ENCODE peak calls at places on chromosomes 2 and 18, in ten cellular contexts. U is naive thymus-derived CD4-positive, alpha-beta T cell; M is PC-3; W is AG04450; T is left lung; P is GM23248; E is effector memory CD4-positive, alpha-beta T cell; L is heart right ventricle; H is SK-N-SH; I is adrenal gland. G is an unnamed sample.

GRCh38 chr2:26561918-26562810 is 79.0 kb downstream of the CIB4 start:
- DNase-seq in U (peak), M (no peak), W (no peak), T (peak), P (peak), E (no peak), L (peak), H (peak), I (peak), G (no peak)

GRCh38 chr2:160932960-160933359 is 227.3 kb upstream of the TANK start:
- DNase-seq in U (no peak), M (peak), W (peak), T (no peak), P (peak), E (no peak), L (no peak), H (no peak), I (no peak), G (no peak)

GRCh38 chr2:38750011-38750792 is 959 bp downstream of the SRSF7 start:
- DNase-seq in U (peak), M (peak), W (no peak), T (peak), P (peak), E (no peak), L (peak), H (peak), I (peak), G (peak)

GRCh38 chr2:151367571-151367970 is 10.2 kb downstream of the TNFAIP6 start:
- DNase-seq in U (no peak), M (no peak), W (no peak), T (no peak), P (no peak), E (no peak), L (no peak), H (no peak), I (no peak), G (no peak)

GRCh38 chr2:74891136-74891764 is 57.3 kb downstream of the HK2 start:
- DNase-seq in U (no peak), M (no peak), W (no peak), T (no peak), P (no peak), E (no peak), L (no peak), H (no peak), I (no peak), G (no peak)

GRCh38 chr2:216477283-216478035 is 21.2 kb upstream of the RPL37A start:
- DNase-seq in U (no peak), M (no peak), W (no peak), T (no peak), P (peak), E (no peak), L (no peak), H (no peak), I (no peak), G (no peak)

GRCh38 chr2:135633582-135633981 is 102.3 kb downstream of the R3HDM1 start:
- DNase-seq in U (no peak), M (no peak), W (no peak), T (no peak), P (no peak), E (no peak), L (no peak), H (no peak), I (no peak), G (no peak)

GRCh38 chr2:107685587-107685986 is 141.1 kb upstream of the RGPD4 start:
- DNase-seq in U (no peak), M (no peak), W (no peak), T (no peak), P (no peak), E (no peak), L (no peak), H (no peak), I (no peak), G (no peak)

GRCh38 chr18:26335139-26335933 is 109.1 kb downstream of the TAF4B start:
- DNase-seq in U (no peak), M (no peak), W (no peak), T (no peak), P (peak), E (no peak), L (no peak), H (peak), I (peak), G (no peak)

GRCh38 chr2:200482194-200482593 is 27.7 kb downstream of the KCTD18 start:
- DNase-seq in U (no peak), M (no peak), W (no peak), T (no peak), P (no peak), E (no peak), L (no peak), H (peak), I (no peak), G (no peak)

GRCh38 chr18:75173125-75173432 is 35.9 kb downstream of the PTGR3 start:
- DNase-seq in U (peak), M (peak), W (no peak), T (no peak), P (no peak), E (no peak), L (no peak), H (no peak), I (no peak), G (no peak)

GRCh38 chr18:63430526-63430925 is 8.2 kb upstream of the VPS4B start:
- DNase-seq in U (no peak), M (no peak), W (no peak), T (no peak), P (no peak), E (no peak), L (no peak), H (no peak), I (no peak), G (no peak)

GRCh38 chr2:64716569-64716968 is 62.9 kb upstream of the SERTAD2 start:
- DNase-seq in U (no peak), M (no peak), W (no peak), T (no peak), P (no peak), E (no peak), L (no peak), H (no peak), I (no peak), G (no peak)

GRCh38 chr2:190221438-190221837 is 98.2 kb downstream of the HIBCH start:
- DNase-seq in U (no peak), M (no peak), W (no peak), T (no peak), P (no peak), E (no peak), L (no peak), H (no peak), I (no peak), G (no peak)

GRCh38 chr2:95353055-95353575 is 49.4 kb upstream of the FAHD2A start:
- DNase-seq in U (no peak), M (no peak), W (no peak), T (peak), P (no peak), E (no peak), L (no peak), H (no peak), I (no peak), G (no peak)

GRCh38 chr18:5475252-5475651 is 68.5 kb downstream of the EPB41L3 start:
- DNase-seq in U (no peak), M (no peak), W (no peak), T (no peak), P (no peak), E (no peak), L (no peak), H (no peak), I (no peak), G (no peak)

GRCh38 chr2:169014780-169015179 is 16.3 kb downstream of the ABCB11 start:
- DNase-seq in U (no peak), M (no peak), W (no peak), T (no peak), P (no peak), E (no peak), L (no peak), H (no peak), I (no peak), G (no peak)

GRCh38 chr2:149732730-149733290 is 145.2 kb upstream of the MMADHC start:
- DNase-seq in U (no peak), M (no peak), W (no peak), T (no peak), P (no peak), E (no peak), L (no peak), H (no peak), I (no peak), G (no peak)

GRCh38 chr2:29269095-29270090 is 154.2 kb downstream of the CLIP4 start:
- DNase-seq in U (no peak), M (no peak), W (no peak), T (no peak), P (no peak), E (no peak), L (no peak), H (no peak), I (no peak), G (no peak)

GRCh38 chr18:50143891-50144290 is 51.1 kb downstream of the MYO5B start:
- DNase-seq in U (no peak), M (peak), W (no peak), T (no peak), P (no peak), E (no peak), L (no peak), H (no peak), I (no peak), G (no peak)

GRCh38 chr2:160389875-160390274 is 103.7 kb downstream of the RBMS1 start:
- DNase-seq in U (no peak), M (no peak), W (no peak), T (no peak), P (peak), E (no peak), L (no peak), H (no peak), I (no peak), G (no peak)

GRCh38 chr2:220775856-220776467 is 796.1 kb downstream of the EPHA4 start:
- DNase-seq in U (no peak), M (peak), W (no peak), T (no peak), P (peak), E (no peak), L (no peak), H (no peak), I (no peak), G (no peak)

GRCh38 chr2:151959203-151959602 is 131.0 kb upstream of the ARL5A start:
- DNase-seq in U (no peak), M (no peak), W (no peak), T (no peak), P (no peak), E (no peak), L (no peak), H (no peak), I (no peak), G (no peak)

GRCh38 chr18:37649930-37650329 is 84.3 kb upstream of the CELF4 start:
- DNase-seq in U (no peak), M (no peak), W (no peak), T (no peak), P (no peak), E (no peak), L (no peak), H (no peak), I (no peak), G (no peak)

GRCh38 chr2:71702071-71702970 is 249.0 kb downstream of the DYSF start:
- DNase-seq in U (no peak), M (no peak), W (no peak), T (peak), P (no peak), E (no peak), L (no peak), H (no peak), I (no peak), G (no peak)

GRCh38 chr2:196174424-196174823 is 3.0 kb upstream of the STK17B start:
- DNase-seq in U (no peak), M (no peak), W (no peak), T (no peak), P (no peak), E (no peak), L (no peak), H (no peak), I (no peak), G (no peak)

GRCh38 chr18:47095810-47096209 is 54.5 kb downstream of the HDHD2 start:
- DNase-seq in U (no peak), M (no peak), W (no peak), T (no peak), P (no peak), E (no peak), L (no peak), H (no peak), I (no peak), G (no peak)

GRCh38 chr2:124250433-124250832 is 225.3 kb downstream of the CNTNAP5 start:
- DNase-seq in U (no peak), M (no peak), W (no peak), T (no peak), P (no peak), E (no peak), L (no peak), H (no peak), I (no peak), G (no peak)

GRCh38 chr18:69968073-69968472 is 20.4 kb upstream of the CD226 start:
- DNase-seq in U (peak), M (no peak), W (no peak), T (no peak), P (no peak), E (no peak), L (no peak), H (peak), I (no peak), G (no peak)

GRCh38 chr2:29663266-29663665 is 258.1 kb downstream of the ALK start:
- DNase-seq in U (no peak), M (peak), W (no peak), T (no peak), P (peak), E (no peak), L (no peak), H (no peak), I (no peak), G (no peak)

GRCh38 chr2:165868211-165868610 is 74.2 kb upstream of the GALNT3 start:
- DNase-seq in U (no peak), M (no peak), W (no peak), T (no peak), P (peak), E (no peak), L (no peak), H (peak), I (no peak), G (no peak)

GRCh38 chr2:169095631-169096105 is 26.3 kb downstream of the DHRS9 start:
- DNase-seq in U (no peak), M (peak), W (peak), T (no peak), P (peak), E (no peak), L (no peak), H (no peak), I (no peak), G (no peak)

GRCh38 chr2:37764739-37765138 is 93.3 kb upstream of the CDC42EP3 start:
- DNase-seq in U (no peak), M (peak), W (no peak), T (no peak), P (no peak), E (no peak), L (no peak), H (no peak), I (no peak), G (no peak)

GRCh38 chr2:234677758-234678538 is 181.1 kb upstream of the ARL4C start:
- DNase-seq in U (no peak), M (peak), W (no peak), T (no peak), P (peak), E (no peak), L (no peak), H (no peak), I (no peak), G (no peak)

GRCh38 chr2:8021942-8022341 is 659.9 kb upstream of the ID2 start:
- DNase-seq in U (no peak), M (no peak), W (no peak), T (no peak), P (no peak), E (no peak), L (no peak), H (no peak), I (no peak), G (no peak)

GRCh38 chr2:8019934-8020333 is 661.9 kb upstream of the ID2 start:
- DNase-seq in U (no peak), M (no peak), W (no peak), T (no peak), P (no peak), E (no peak), L (no peak), H (no peak), I (no peak), G (no peak)

GRCh38 chr2:8024506-8024905 is 657.4 kb upstream of the ID2 start:
- DNase-seq in U (no peak), M (no peak), W (no peak), T (no peak), P (no peak), E (no peak), L (no peak), H (no peak), I (no peak), G (no peak)

GRCh38 chr2:8026381-8026780 is 655.5 kb upstream of the ID2 start:
- DNase-seq in U (no peak), M (no peak), W (no peak), T (no peak), P (no peak), E (no peak), L (no peak), H (no peak), I (no peak), G (no peak)

DNA sequence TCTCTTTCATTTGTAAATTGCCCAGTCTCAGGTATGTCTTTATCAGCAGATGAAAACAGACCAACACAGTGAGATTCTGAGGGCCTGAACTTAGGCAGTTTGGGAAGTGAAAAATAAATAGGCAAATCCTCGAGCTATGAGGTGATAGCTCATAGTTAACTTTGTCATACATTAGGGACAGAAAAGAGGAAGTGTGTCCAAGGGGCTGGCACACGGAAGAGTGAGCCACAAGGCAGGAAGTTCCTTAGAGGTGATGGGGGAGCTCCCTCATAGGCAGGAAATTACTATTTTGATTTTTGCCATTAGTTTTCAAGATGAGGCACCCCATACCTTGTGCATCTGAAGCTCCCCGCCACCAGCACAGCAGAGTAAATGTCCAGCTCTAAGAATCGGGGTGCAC is 658.6 kb upstream of the ID2 start:
- DNase-seq in U (no peak), M (no peak), W (no peak), T (no peak), P (no peak), E (no peak), L (no peak), H (no peak), I (no peak), G (no peak)
- H3K27ac ChIP-seq in U (no peak), M (no peak), W (no peak), T (no peak), P (no peak), E (no peak), L (no peak), H (no peak), I (no peak), G (no peak)

GRCh38 chr18:44916429-44917183 is 235.9 kb downstream of the SETBP1 start:
- DNase-seq in U (no peak), M (peak), W (no peak), T (no peak), P (peak), E (no peak), L (no peak), H (no peak), I (no peak), G (no peak)

GRCh38 chr18:44914028-44914427 is 233.3 kb downstream of the SETBP1 start:
- DNase-seq in U (no peak), M (no peak), W (no peak), T (no peak), P (no peak), E (no peak), L (no peak), H (no peak), I (no peak), G (no peak)

GRCh38 chr18:44917184-44917864 is 236.6 kb downstream of the SETBP1 start:
- DNase-seq in U (no peak), M (peak), W (no peak), T (no peak), P (peak), E (no peak), L (no peak), H (no peak), I (no peak), G (peak)

GRCh38 chr18:44915213-44915612 is 234.5 kb downstream of the SETBP1 start:
- DNase-seq in U (no peak), M (peak), W (no peak), T (no peak), P (peak), E (no peak), L (no peak), H (no peak), I (no peak), G (no peak)

GRCh38 chr18:44915661-44916060 is 235.0 kb downstream of the SETBP1 start:
- DNase-seq in U (no peak), M (no peak), W (no peak), T (no peak), P (peak), E (no peak), L (no peak), H (no peak), I (no peak), G (no peak)
- H3K27ac ChIP-seq in U (no peak), M (peak), W (no peak), T (no peak), P (no peak), E (no peak), L (no peak), H (no peak), I (no peak), G (no peak)

GRCh38 chr2:19126281-19126680 is 232.1 kb downstream of the OSR1 start:
- DNase-seq in U (no peak), M (no peak), W (no peak), T (no peak), P (no peak), E (no peak), L (no peak), H (no peak), I (no peak), G (no peak)
- H3K27ac ChIP-seq in U (no peak), M (no peak), W (no peak), T (no peak), P (no peak), E (no peak), L (no peak), H (no peak), I (no peak), G (no peak)

GRCh38 chr2:217935901-217936684 is 66.7 kb downstream of the TNS1 start:
- DNase-seq in U (no peak), M (no peak), W (no peak), T (no peak), P (peak), E (no peak), L (no peak), H (no peak), I (no peak), G (peak)

GRCh38 chr2:217938038-217938437 is 64.8 kb downstream of the TNS1 start:
- DNase-seq in U (no peak), M (no peak), W (no peak), T (no peak), P (no peak), E (no peak), L (peak), H (no peak), I (no peak), G (no peak)

GRCh38 chr2:217939220-217939619 is 63.6 kb downstream of the TNS1 start:
- DNase-seq in U (no peak), M (no peak), W (no peak), T (no peak), P (no peak), E (no peak), L (no peak), H (no peak), I (no peak), G (no peak)

GRCh38 chr2:217936952-217937351 is 65.8 kb downstream of the TNS1 start:
- DNase-seq in U (no peak), M (no peak), W (no peak), T (no peak), P (no peak), E (no peak), L (no peak), H (no peak), I (no peak), G (no peak)

DNA sequence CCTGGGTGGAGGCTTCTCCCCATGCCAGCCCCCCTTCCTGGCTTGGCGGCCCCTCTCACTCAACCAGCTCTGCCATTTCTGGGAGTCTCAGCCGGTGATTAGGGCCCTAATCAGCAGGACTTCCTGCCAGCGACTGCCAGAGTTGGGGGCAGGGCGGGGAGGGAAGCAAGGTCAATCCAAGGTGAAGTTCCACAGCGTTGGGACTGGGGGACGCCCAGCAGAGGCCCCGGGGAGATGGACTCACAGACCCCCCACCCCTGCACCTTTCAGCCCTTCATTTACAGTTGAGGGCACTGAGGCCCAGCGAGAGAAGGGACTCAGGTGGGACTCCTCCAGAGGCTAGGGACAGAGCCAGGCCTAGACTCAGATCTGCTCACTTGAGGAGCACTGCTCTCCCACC is 65.3 kb downstream of the TNS1 start:
- DNase-seq in U (no peak), M (no peak), W (no peak), T (no peak), P (no peak), E (no peak), L (peak), H (peak), I (peak), G (no peak)
- H3K27ac ChIP-seq in U (no peak), M (no peak), W (peak), T (peak), P (peak), E (no peak), L (peak), H (peak), I (peak), G (peak)

GRCh38 chr2:43458002-43458628 is 137.7 kb downstream of the THADA start:
- DNase-seq in U (no peak), M (peak), W (peak), T (no peak), P (peak), E (no peak), L (no peak), H (no peak), I (peak), G (no peak)
- H3K27ac ChIP-seq in U (no peak), M (peak), W (no peak), T (no peak), P (peak), E (no peak), L (no peak), H (peak), I (peak), G (no peak)

GRCh38 chr2:238304116-238304515 is 15.7 kb upstream of the PER2 start:
- DNase-seq in U (no peak), M (no peak), W (no peak), T (no peak), P (no peak), E (no peak), L (no peak), H (no peak), I (no peak), G (no peak)

GRCh38 chr2:238306680-238306998 is 13.7 kb upstream of the TRAF3IP1 start:
- DNase-seq in U (no peak), M (no peak), W (no peak), T (no peak), P (no peak), E (no peak), L (no peak), H (no peak), I (no peak), G (no peak)

GRCh38 chr2:238305092-238305862 is 15.0 kb upstream of the TRAF3IP1 start:
- DNase-seq in U (no peak), M (peak), W (no peak), T (no peak), P (no peak), E (no peak), L (no peak), H (no peak), I (no peak), G (no peak)

GRCh38 chr2:238308177-238308576 is 12.1 kb upstream of the TRAF3IP1 start:
- DNase-seq in U (no peak), M (no peak), W (no peak), T (no peak), P (no peak), E (no peak), L (no peak), H (no peak), I (no peak), G (no peak)

GRCh38 chr2:238305965-238306679 is 14.2 kb upstream of the TRAF3IP1 start:
- DNase-seq in U (no peak), M (no peak), W (no peak), T (no peak), P (no peak), E (no peak), L (no peak), H (no peak), I (no peak), G (no peak)
- H3K27ac ChIP-seq in U (no peak), M (no peak), W (no peak), T (no peak), P (no peak), E (no peak), L (no peak), H (no peak), I (no peak), G (no peak)

G was measured in ovary.